ENCODE peak calls at places on chromosome 18, in eight cellular contexts. One of them, this sample, is unnamed.

GRCh38 chr18:63648241-63648640 is 4.2 kb upstream of the SERPINB4 start:
- DNase-seq in Peyer's patch: no peak
- DNase-seq in AG09309: no peak
- DNase-seq in type B pancreatic cell: no peak
- DNase-seq in A549: no peak
- DNase-seq in neural progenitor cell: no peak
- DNase-seq in choroid plexus epithelial cell: peak
- DNase-seq in colonic mucosa: no peak
- DNase-seq in this sample: no peak

GRCh38 chr18:22467760-22468553 is 50.2 kb upstream of the CTAGE1 start:
- DNase-seq in Peyer's patch: no peak
- DNase-seq in AG09309: peak
- DNase-seq in type B pancreatic cell: no peak
- DNase-seq in A549: peak
- DNase-seq in neural progenitor cell: no peak
- DNase-seq in choroid plexus epithelial cell: peak
- DNase-seq in colonic mucosa: no peak
- DNase-seq in this sample: peak

GRCh38 chr18:23716516-23716915 is 27.3 kb downstream of the LAMA3 start:
- DNase-seq in Peyer's patch: no peak
- DNase-seq in AG09309: no peak
- DNase-seq in type B pancreatic cell: no peak
- DNase-seq in A549: no peak
- DNase-seq in neural progenitor cell: no peak
- DNase-seq in choroid plexus epithelial cell: peak
- DNase-seq in colonic mucosa: no peak
- DNase-seq in this sample: peak

GRCh38 chr18:77058186-77058847 is 74.3 kb downstream of the MBP start:
- DNase-seq in Peyer's patch: peak
- DNase-seq in AG09309: no peak
- DNase-seq in type B pancreatic cell: no peak
- DNase-seq in A549: no peak
- DNase-seq in neural progenitor cell: no peak
- DNase-seq in choroid plexus epithelial cell: no peak
- DNase-seq in colonic mucosa: no peak
- DNase-seq in this sample: no peak

GRCh38 chr18:23033079-23033478 is 100.0 kb downstream of the RBBP8 start:
- DNase-seq in Peyer's patch: no peak
- DNase-seq in AG09309: no peak
- DNase-seq in type B pancreatic cell: no peak
- DNase-seq in A549: no peak
- DNase-seq in neural progenitor cell: no peak
- DNase-seq in choroid plexus epithelial cell: no peak
- DNase-seq in colonic mucosa: peak
- DNase-seq in this sample: no peak

GRCh38 chr18:24016643-24017042 is 2.1 kb downstream of the TTC39C start:
- DNase-seq in Peyer's patch: no peak
- DNase-seq in AG09309: no peak
- DNase-seq in type B pancreatic cell: no peak
- DNase-seq in A549: peak
- DNase-seq in neural progenitor cell: no peak
- DNase-seq in choroid plexus epithelial cell: no peak
- DNase-seq in colonic mucosa: no peak
- DNase-seq in this sample: no peak

GRCh38 chr18:79644006-79644665 is 35.5 kb upstream of the CTDP1 start:
- DNase-seq in Peyer's patch: peak
- DNase-seq in AG09309: no peak
- DNase-seq in type B pancreatic cell: no peak
- DNase-seq in A549: peak
- DNase-seq in neural progenitor cell: peak
- DNase-seq in choroid plexus epithelial cell: peak
- DNase-seq in colonic mucosa: peak
- DNase-seq in this sample: peak

GRCh38 chr18:30135938-30136337 is 906.6 kb downstream of the DSC3 start:
- DNase-seq in Peyer's patch: no peak
- DNase-seq in AG09309: no peak
- DNase-seq in type B pancreatic cell: no peak
- DNase-seq in A549: no peak
- DNase-seq in neural progenitor cell: no peak
- DNase-seq in choroid plexus epithelial cell: no peak
- DNase-seq in colonic mucosa: no peak
- DNase-seq in this sample: no peak

GRCh38 chr18:13511961-13512572 is 214.3 kb downstream of the FAM210A start:
- DNase-seq in Peyer's patch: no peak
- DNase-seq in AG09309: no peak
- DNase-seq in type B pancreatic cell: no peak
- DNase-seq in A549: no peak
- DNase-seq in neural progenitor cell: no peak
- DNase-seq in choroid plexus epithelial cell: no peak
- DNase-seq in colonic mucosa: no peak
- DNase-seq in this sample: no peak

GRCh38 chr18:24725644-24726043 is 265.2 kb downstream of the HRH4 start:
- DNase-seq in Peyer's patch: no peak
- DNase-seq in AG09309: no peak
- DNase-seq in type B pancreatic cell: no peak
- DNase-seq in A549: no peak
- DNase-seq in neural progenitor cell: peak
- DNase-seq in choroid plexus epithelial cell: no peak
- DNase-seq in colonic mucosa: no peak
- DNase-seq in this sample: no peak

GRCh38 chr18:66506178-66506577 is 97.7 kb downstream of the CDH19 start:
- DNase-seq in Peyer's patch: no peak
- DNase-seq in AG09309: no peak
- DNase-seq in type B pancreatic cell: no peak
- DNase-seq in A549: no peak
- DNase-seq in neural progenitor cell: no peak
- DNase-seq in choroid plexus epithelial cell: no peak
- DNase-seq in colonic mucosa: no peak
- DNase-seq in this sample: no peak

GRCh38 chr18:74303936-74304335 is 11.7 kb upstream of the C18orf63 start:
- DNase-seq in Peyer's patch: no peak
- DNase-seq in AG09309: no peak
- DNase-seq in type B pancreatic cell: no peak
- DNase-seq in A549: no peak
- DNase-seq in neural progenitor cell: no peak
- DNase-seq in choroid plexus epithelial cell: no peak
- DNase-seq in colonic mucosa: no peak
- DNase-seq in this sample: no peak

GRCh38 chr18:51049137-51049536 is 19.1 kb downstream of the SMAD4 start:
- DNase-seq in Peyer's patch: no peak
- DNase-seq in AG09309: no peak
- DNase-seq in type B pancreatic cell: no peak
- DNase-seq in A549: no peak
- DNase-seq in neural progenitor cell: no peak
- DNase-seq in choroid plexus epithelial cell: no peak
- DNase-seq in colonic mucosa: no peak
- DNase-seq in this sample: no peak

GRCh38 chr18:72542993-72543361 is 1.2 kb downstream of the CBLN2 start:
- DNase-seq in Peyer's patch: no peak
- DNase-seq in AG09309: no peak
- DNase-seq in type B pancreatic cell: no peak
- DNase-seq in A549: no peak
- DNase-seq in neural progenitor cell: peak
- DNase-seq in choroid plexus epithelial cell: no peak
- DNase-seq in colonic mucosa: no peak
- DNase-seq in this sample: no peak

GRCh38 chr18:37640504-37640903 is 74.9 kb upstream of the CELF4 start:
- DNase-seq in Peyer's patch: no peak
- DNase-seq in AG09309: no peak
- DNase-seq in type B pancreatic cell: no peak
- DNase-seq in A549: no peak
- DNase-seq in neural progenitor cell: no peak
- DNase-seq in choroid plexus epithelial cell: no peak
- DNase-seq in colonic mucosa: no peak
- DNase-seq in this sample: no peak

GRCh38 chr18:24704921-24705620 is 244.6 kb downstream of the HRH4 start:
- DNase-seq in Peyer's patch: no peak
- DNase-seq in AG09309: peak
- DNase-seq in type B pancreatic cell: no peak
- DNase-seq in A549: no peak
- DNase-seq in neural progenitor cell: no peak
- DNase-seq in choroid plexus epithelial cell: peak
- DNase-seq in colonic mucosa: no peak
- DNase-seq in this sample: no peak

GRCh38 chr18:27008575-27008974 is 143.1 kb upstream of the AQP4 start:
- DNase-seq in Peyer's patch: no peak
- DNase-seq in AG09309: no peak
- DNase-seq in type B pancreatic cell: no peak
- DNase-seq in A549: no peak
- DNase-seq in neural progenitor cell: no peak
- DNase-seq in choroid plexus epithelial cell: no peak
- DNase-seq in colonic mucosa: no peak
- DNase-seq in this sample: no peak

GRCh38 chr18:21203096-21203495 is 38.9 kb upstream of the GREB1L start:
- DNase-seq in Peyer's patch: no peak
- DNase-seq in AG09309: no peak
- DNase-seq in type B pancreatic cell: no peak
- DNase-seq in A549: no peak
- DNase-seq in neural progenitor cell: no peak
- DNase-seq in choroid plexus epithelial cell: no peak
- DNase-seq in colonic mucosa: no peak
- DNase-seq in this sample: no peak

DNA sequence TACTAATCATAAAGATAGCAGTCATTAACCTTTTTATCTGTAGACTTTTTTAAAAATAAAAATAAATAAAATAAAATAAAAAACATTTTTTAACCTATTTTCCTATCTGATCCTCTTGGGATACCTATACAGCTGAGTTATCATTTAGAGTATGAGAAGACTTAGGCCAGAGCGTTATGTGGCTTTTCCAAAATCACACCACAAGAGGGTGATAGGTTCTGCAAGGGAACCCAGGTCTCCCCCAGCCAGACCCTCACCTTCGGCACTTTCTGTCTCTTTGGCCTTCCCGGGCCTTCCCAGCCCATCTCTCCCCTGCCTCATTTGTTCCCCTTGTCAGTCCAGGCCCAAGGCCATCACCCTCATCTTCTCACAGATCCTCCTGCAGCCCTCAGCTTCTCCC is 311.7 kb downstream of the SMAD2 start:
- DNase-seq in Peyer's patch: no peak
- DNase-seq in AG09309: no peak
- DNase-seq in type B pancreatic cell: no peak
- DNase-seq in A549: no peak
- DNase-seq in neural progenitor cell: no peak
- DNase-seq in choroid plexus epithelial cell: no peak
- DNase-seq in colonic mucosa: no peak
- DNase-seq in this sample: no peak
- TF ChIP-seq CTCF in Peyer's patch: no peak
- TF ChIP-seq CTCF in AG09309: no peak
- TF ChIP-seq CTCF in type B pancreatic cell: no peak
- TF ChIP-seq CTCF in A549: no peak
- TF ChIP-seq CTCF in neural progenitor cell: no peak
- TF ChIP-seq CTCF in choroid plexus epithelial cell: no peak
- TF ChIP-seq CTCF in colonic mucosa: no peak
- TF ChIP-seq CTCF in this sample: no peak

GRCh38 chr18:58144671-58145285 is 100.8 kb downstream of the NEDD4L start:
- DNase-seq in Peyer's patch: no peak
- DNase-seq in AG09309: no peak
- DNase-seq in type B pancreatic cell: no peak
- DNase-seq in A549: no peak
- DNase-seq in neural progenitor cell: no peak
- DNase-seq in choroid plexus epithelial cell: peak
- DNase-seq in colonic mucosa: no peak
- DNase-seq in this sample: no peak
- TF ChIP-seq CTCF in Peyer's patch: no peak
- TF ChIP-seq CTCF in AG09309: no peak
- TF ChIP-seq CTCF in type B pancreatic cell: no peak
- TF ChIP-seq CTCF in A549: no peak
- TF ChIP-seq CTCF in neural progenitor cell: no peak
- TF ChIP-seq CTCF in choroid plexus epithelial cell: no peak
- TF ChIP-seq CTCF in colonic mucosa: no peak
- TF ChIP-seq CTCF in this sample: no peak

GRCh38 chr18:46587568-46587967 is 69.5 kb downstream of the LOXHD1 start:
- DNase-seq in Peyer's patch: no peak
- DNase-seq in AG09309: no peak
- DNase-seq in type B pancreatic cell: no peak
- DNase-seq in A549: no peak
- DNase-seq in neural progenitor cell: no peak
- DNase-seq in choroid plexus epithelial cell: no peak
- DNase-seq in colonic mucosa: no peak
- DNase-seq in this sample: no peak

GRCh38 chr18:46591821-46592391 is 65.1 kb downstream of the LOXHD1 start:
- DNase-seq in Peyer's patch: no peak
- DNase-seq in AG09309: no peak
- DNase-seq in type B pancreatic cell: no peak
- DNase-seq in A549: no peak
- DNase-seq in neural progenitor cell: peak
- DNase-seq in choroid plexus epithelial cell: no peak
- DNase-seq in colonic mucosa: no peak
- DNase-seq in this sample: no peak

GRCh38 chr18:46588971-46589660 is 67.9 kb downstream of the LOXHD1 start:
- DNase-seq in Peyer's patch: no peak
- DNase-seq in AG09309: no peak
- DNase-seq in type B pancreatic cell: no peak
- DNase-seq in A549: no peak
- DNase-seq in neural progenitor cell: no peak
- DNase-seq in choroid plexus epithelial cell: no peak
- DNase-seq in colonic mucosa: no peak
- DNase-seq in this sample: no peak

DNA sequence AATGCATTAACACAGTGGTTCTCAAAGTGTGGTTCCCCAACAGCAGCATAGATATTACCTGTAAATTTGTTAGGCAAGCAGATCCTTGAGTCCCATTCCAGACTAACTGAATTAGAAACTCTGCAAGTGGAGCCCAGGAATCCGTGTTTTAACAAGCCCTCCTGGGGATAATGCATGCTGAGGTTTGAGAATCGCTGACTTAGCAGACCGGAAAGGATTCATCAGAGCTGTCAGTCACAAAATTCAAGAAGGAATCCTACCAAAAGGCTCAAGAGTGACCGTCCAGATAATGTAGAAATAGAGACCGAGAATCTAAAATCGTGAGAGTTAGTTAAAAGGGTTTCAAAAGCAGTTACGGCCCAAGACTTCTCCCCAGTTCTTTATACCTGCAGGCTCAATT is 66.9 kb downstream of the LOXHD1 start:
- DNase-seq in Peyer's patch: no peak
- DNase-seq in AG09309: no peak
- DNase-seq in type B pancreatic cell: no peak
- DNase-seq in A549: no peak
- DNase-seq in neural progenitor cell: peak
- DNase-seq in choroid plexus epithelial cell: no peak
- DNase-seq in colonic mucosa: no peak
- DNase-seq in this sample: no peak
- TF ChIP-seq CTCF in Peyer's patch: no peak
- TF ChIP-seq CTCF in AG09309: no peak
- TF ChIP-seq CTCF in type B pancreatic cell: no peak
- TF ChIP-seq CTCF in A549: no peak
- TF ChIP-seq CTCF in neural progenitor cell: no peak
- TF ChIP-seq CTCF in choroid plexus epithelial cell: no peak
- TF ChIP-seq CTCF in colonic mucosa: no peak
- TF ChIP-seq CTCF in this sample: no peak

DNA sequence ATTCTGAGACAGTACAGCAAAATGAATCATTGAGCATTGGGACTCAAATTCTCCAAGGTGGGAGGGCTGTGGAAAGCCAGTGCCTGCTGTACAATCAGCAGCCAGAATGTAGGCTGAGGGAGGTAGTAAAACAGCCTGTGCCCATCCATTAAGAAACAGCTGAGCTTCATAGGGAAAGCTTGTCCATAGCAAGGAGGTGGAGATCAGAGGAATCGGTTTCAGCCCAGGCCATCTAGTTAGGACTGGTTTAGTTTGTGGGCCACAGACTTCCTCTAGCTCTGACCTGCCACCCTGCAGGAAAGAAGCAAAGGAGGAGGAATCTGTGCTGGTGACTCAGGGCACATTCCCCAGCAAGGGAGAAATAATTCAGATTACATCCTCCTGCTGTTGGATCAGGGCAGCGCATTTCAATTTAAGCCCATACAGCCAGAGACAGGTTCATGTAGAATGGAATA is 333.4 kb downstream of the SETBP1 start:
- DNase-seq in Peyer's patch: no peak
- DNase-seq in AG09309: peak
- DNase-seq in type B pancreatic cell: no peak
- DNase-seq in A549: peak
- DNase-seq in neural progenitor cell: peak
- DNase-seq in choroid plexus epithelial cell: peak
- DNase-seq in colonic mucosa: no peak
- DNase-seq in this sample: peak
- TF ChIP-seq CTCF in Peyer's patch: no peak
- TF ChIP-seq CTCF in AG09309: peak
- TF ChIP-seq CTCF in type B pancreatic cell: peak
- TF ChIP-seq CTCF in A549: peak
- TF ChIP-seq CTCF in neural progenitor cell: peak
- TF ChIP-seq CTCF in choroid plexus epithelial cell: peak
- TF ChIP-seq CTCF in colonic mucosa: no peak
- TF ChIP-seq CTCF in this sample: no peak